ENCODE peak calls at places on chromosomes 3 and 15, in five cellular contexts. S, Q, W, C and J are unnamed samples.
A peak's percentile ranks its signal among the peaks of the same experiment; 100 is the strongest.

GRCh38 chr3:144865886-144866285 is 894.3 kb downstream of the DIPK2A start:
- DNase-seq in S (no peak), Q (no peak), W (no peak), C (no peak), J (no peak)

GRCh38 chr3:20573175-20573574 is 387.2 kb upstream of the SGO1 start:
- DNase-seq in S (no peak), Q (no peak), W (no peak), C (no peak), J (no peak)

GRCh38 chr3:61031503-61031902 is 219.7 kb downstream of the FHIT start:
- DNase-seq in S (no peak), Q (no peak), W (no peak), C (no peak), J (no peak)

GRCh38 chr15:52558196-52558595 is 10.6 kb downstream of the ARPP19 start:
- DNase-seq in S (no peak), Q (no peak), W (no peak), C (no peak), J (no peak)

GRCh38 chr3:24018784-24019570 is 73.9 kb downstream of the NR1D2 start:
- DNase-seq in S (no peak), Q (no peak), W (no peak), C (no peak), J (no peak)

GRCh38 chr15:70491183-70491621 is 272.2 kb downstream of the UACA start:
- DNase-seq in S (no peak), Q (no peak), W (no peak), C (no peak), J (no peak)

GRCh38 chr15:66830358-66830757 is 128.3 kb downstream of the SMAD6 start:
- DNase-seq in S (no peak), Q (no peak), W (peak; percentile 96), C (no peak), J (peak; percentile 56)

GRCh38 chr3:151579571-151580270 is 118.9 kb upstream of the IGSF10 start:
- DNase-seq in S (no peak), Q (no peak), W (no peak), C (peak; percentile 68), J (no peak)

GRCh38 chr3:150830094-150830681 is 67.2 kb upstream of the SIAH2 start:
- DNase-seq in S (no peak), Q (no peak), W (no peak), C (no peak), J (no peak)

GRCh38 chr3:124298951-124299350 is 307.0 kb upstream of the ROPN1 start:
- DNase-seq in S (no peak), Q (no peak), W (no peak), C (no peak), J (no peak)

GRCh38 chr3:188174309-188175044 is 20.5 kb downstream of the LPP start:
- DNase-seq in S (no peak), Q (no peak), W (no peak), C (no peak), J (no peak)

GRCh38 chr3:136852180-136852579 is 9.8 kb upstream of the NCK1 start:
- DNase-seq in S (no peak), Q (no peak), W (no peak), C (no peak), J (no peak)
- H3K27ac ChIP-seq in S (no peak overlapping the region), Q (no peak overlapping the region), W (no peak overlapping the region), C (no peak overlapping the region), J (no peak overlapping the region)

GRCh38 chr3:172276103-172276502 is 172.2 kb downstream of the GHSR start:
- DNase-seq in S (no peak), Q (no peak), W (no peak), C (no peak), J (no peak)
- TF ChIP-seq CTCF in S (peak; percentile 45), Q (peak; percentile 14), W (no peak), C (no peak), J (no peak)

DNA sequence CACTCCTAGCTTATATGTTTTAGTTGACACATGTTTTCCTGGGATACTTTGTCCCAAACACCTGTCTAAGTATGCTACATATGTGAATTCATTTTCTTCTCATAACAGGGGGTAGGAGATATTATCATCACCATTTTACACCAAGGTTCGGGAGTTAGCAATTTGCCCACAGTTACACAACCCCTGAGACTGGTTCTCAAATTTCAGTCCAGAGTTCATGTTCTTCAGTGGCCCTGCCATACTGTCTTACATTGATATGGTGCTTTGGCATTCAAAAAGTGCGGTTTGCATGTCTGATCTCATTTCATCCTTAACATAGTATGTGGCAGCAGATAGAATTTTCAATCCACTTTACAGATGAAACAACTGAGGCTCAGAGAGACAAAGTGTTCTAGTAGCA is 38.4 kb downstream of the ROBO2 start:
- DNase-seq in S (no peak), Q (no peak), W (no peak), C (no peak), J (no peak)
- H3K27ac ChIP-seq in S (no peak overlapping the region), Q (no peak overlapping the region), W (no peak overlapping the region), C (no peak overlapping the region), J (no peak overlapping the region)

GRCh38 chr3:109369510-109369909 is 32.2 kb upstream of the DPPA4 start:
- DNase-seq in S (no peak), Q (no peak), W (no peak), C (no peak), J (peak; percentile 58)
- TF ChIP-seq CTCF in S (no peak), Q (no peak), W (no peak), C (no peak), J (peak; percentile 51)

DNA sequence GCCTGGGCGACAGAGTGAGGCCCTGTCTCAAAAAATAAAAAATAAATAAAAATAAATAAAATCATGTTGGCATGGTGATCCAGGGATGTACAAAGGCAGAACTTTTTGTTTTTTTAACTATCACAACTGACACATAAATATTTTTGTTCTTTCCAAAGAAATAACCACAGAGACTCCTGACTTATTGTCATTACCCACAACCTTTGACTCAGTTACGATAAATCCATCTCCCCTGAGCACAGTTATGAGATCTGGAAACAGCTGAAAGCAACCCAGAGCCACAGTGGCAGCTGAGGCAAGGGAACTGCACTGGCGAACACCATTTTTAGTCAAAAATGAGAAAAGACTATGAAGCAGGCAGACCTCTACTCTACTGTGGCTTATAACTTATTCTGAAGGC is 24.0 kb downstream of the OSBPL10 start:
- DNase-seq in S (no peak), Q (no peak), W (no peak), C (no peak), J (no peak)
- H3K27ac ChIP-seq in S (no peak overlapping the region), Q (no peak overlapping the region), W (peak overlapping the region; percentile 29), C (no peak overlapping the region), J (no peak overlapping the region)

GRCh38 chr3:142929109-142929508 is 34.4 kb downstream of the PAQR9 start:
- DNase-seq in S (peak; percentile 25), Q (no peak), W (no peak), C (no peak), J (peak; percentile 84)
- TF ChIP-seq CTCF in S (peak; percentile 46), Q (peak; percentile 50), W (peak; percentile 72), C (peak; percentile 11), J (peak; percentile 68)

GRCh38 chr15:40960926-40961325 is 7.7 kb downstream of the CHAC1 start:
- DNase-seq in S (no peak), Q (no peak), W (peak; percentile 86), C (peak; percentile 44), J (no peak)
- H3K27ac ChIP-seq in S (no peak overlapping the region), Q (no peak overlapping the region), W (no peak overlapping the region), C (no peak overlapping the region), J (no peak overlapping the region)

GRCh38 chr3:112635674-112636073 is 5.3 kb downstream of the CCDC80 start:
- DNase-seq in S (no peak), Q (peak; percentile 90), W (peak; percentile 58), C (peak; percentile 90), J (no peak)
- TF ChIP-seq CTCF in S (no peak), Q (peak; percentile 27), W (peak; percentile 11), C (no peak), J (no peak)

DNA sequence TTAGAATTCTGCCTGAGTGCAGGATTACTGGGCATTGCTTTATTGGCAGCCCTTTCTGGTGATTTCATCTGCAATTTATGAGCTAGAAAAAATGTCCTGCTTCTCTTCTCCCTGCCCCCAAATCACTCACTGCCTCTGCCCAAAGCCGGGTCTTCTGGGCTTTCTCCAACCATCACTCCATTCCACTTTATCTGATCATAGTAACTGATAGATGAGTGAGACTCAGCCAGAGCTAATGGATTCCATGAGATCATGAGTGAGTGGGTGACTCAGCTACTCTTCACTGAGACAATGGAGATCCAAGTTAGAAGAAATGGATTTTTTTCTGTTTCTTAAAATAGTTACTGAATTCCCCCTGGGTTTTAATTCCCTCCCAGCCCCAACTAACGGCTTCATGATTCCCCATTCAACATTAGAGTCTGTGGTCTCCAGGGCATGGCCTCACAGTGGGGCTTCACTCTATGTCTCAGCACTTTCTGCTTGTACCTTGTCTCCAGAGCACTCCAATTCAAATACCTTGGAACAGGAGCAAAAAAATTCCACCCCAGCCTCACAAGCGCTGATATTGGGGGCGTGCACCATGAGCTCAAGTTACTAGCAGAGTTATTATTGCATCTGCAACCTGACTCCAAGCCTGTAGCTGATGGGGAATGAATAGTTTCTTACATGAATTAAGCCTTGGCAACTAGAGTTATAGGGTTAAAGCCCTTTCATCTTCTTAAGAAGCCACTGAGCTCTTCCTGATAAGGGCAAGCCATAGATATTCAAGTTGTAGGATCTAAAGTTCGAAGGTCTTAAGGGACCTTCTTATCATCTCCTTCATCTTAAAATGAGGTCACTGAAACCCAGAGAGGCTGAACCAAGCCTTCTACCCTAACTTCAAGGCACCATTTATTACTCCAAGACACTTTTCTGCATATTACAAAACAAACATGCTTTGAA is 85.9 kb downstream of the AGBL1 start:
- DNase-seq in S (no peak), Q (no peak), W (no peak), C (no peak), J (no peak)
- H3K27ac ChIP-seq in S (no peak overlapping the region), Q (no peak overlapping the region), W (no peak overlapping the region), C (peak overlapping the region; percentile 37), J (no peak overlapping the region)

GRCh38 chr15:74210729-74211128 is 8.1 kb upstream of the STRA6 start:
- DNase-seq in S (no peak), Q (no peak), W (peak; percentile 81), C (no peak), J (no peak)
- TF ChIP-seq CTCF in S (no peak), Q (no peak), W (no peak), C (no peak), J (no peak)